ENCODE peak calls at places on chromosome 6, in four cellular contexts. S, U, R and Y are unnamed samples.

GRCh38 chr6:5175195-5175594 is 85.6 kb downstream of the LYRM4 start:
- DNase-seq in U (no peak), R (no peak), S (no peak), Y (no peak)

GRCh38 chr6:135577059-135577538 is 79.6 kb upstream of the AHI1 start:
- DNase-seq in S (no peak), U (no peak), R (no peak), Y (no peak)

GRCh38 chr6:26104457-26105108 is 17.4 kb downstream of the HFE start:
- DNase-seq in R (no peak), U (no peak), S (no peak), Y (no peak)

GRCh38 chr6:20034408-20034769 is 177.9 kb downstream of the MBOAT1 start:
- DNase-seq in S (no peak), R (no peak), U (no peak), Y (no peak)

GRCh38 chr6:100461273-100461919 is 3.3 kb downstream of the SIM1 start:
- DNase-seq in U (peak), R (peak), S (no peak), Y (no peak)

GRCh38 chr6:166942393-166943168 is 13.8 kb downstream of the RNASET2 start:
- DNase-seq in S (peak), R (no peak), U (no peak), Y (peak)

GRCh38 chr6:18101271-18101670 is 21.2 kb downstream of the NHLRC1 start:
- DNase-seq in U (peak), S (no peak), R (no peak), Y (no peak)

GRCh38 chr6:147341486-147341885 is 137.3 kb downstream of the STXBP5 start:
- DNase-seq in U (no peak), S (no peak), R (no peak), Y (no peak)

GRCh38 chr6:145749632-145750031 is 14.3 kb upstream of the EPM2A start:
- DNase-seq in U (peak), R (no peak), S (no peak), Y (no peak)

GRCh38 chr6:139164001-139164400 is 29.1 kb downstream of the HECA start:
- DNase-seq in U (no peak), S (no peak), R (no peak), Y (no peak)

GRCh38 chr6:130362128-130362527 is 3.7 kb upstream of the TMEM200A start:
- DNase-seq in S (no peak), R (no peak), U (no peak), Y (no peak)

GRCh38 chr6:159679091-159680077 is 13.7 kb downstream of the SOD2 start:
- DNase-seq in S (no peak), U (peak), R (no peak), Y (no peak)

GRCh38 chr6:15888798-15889772 is 226.3 kb upstream of the DTNBP1 start:
- DNase-seq in S (no peak), R (no peak), U (no peak), Y (no peak)

GRCh38 chr6:35573495-35574110 is 60.9 kb upstream of the TULP1 start:
- DNase-seq in R (no peak), S (no peak), U (no peak), Y (no peak)

GRCh38 chr6:36204068-36204753 is 7.7 kb downstream of the BRPF3 start:
- DNase-seq in U (no peak), S (peak), R (no peak), Y (no peak)

GRCh38 chr6:18280084-18280483 is 15.8 kb upstream of the DEK start:
- DNase-seq in R (peak), S (no peak), U (peak), Y (no peak)

GRCh38 chr6:55276745-55277627 is 50.3 kb upstream of the GFRAL start:
- DNase-seq in U (peak), S (no peak), R (peak), Y (no peak)

GRCh38 chr6:15389079-15389758 is 143.3 kb downstream of the JARID2 start:
- DNase-seq in S (no peak), U (peak), R (no peak), Y (no peak)

GRCh38 chr6:122947355-122947754 is 48.7 kb upstream of the CLVS2 start:
- DNase-seq in R (no peak), S (no peak), U (no peak), Y (no peak)

GRCh38 chr6:4179960-4180652 is 44.7 kb upstream of the ECI2 start:
- DNase-seq in R (no peak), U (no peak), S (no peak), Y (no peak)

GRCh38 chr6:6414946-6415345 is 94.5 kb upstream of the F13A1 start:
- DNase-seq in U (no peak), R (no peak), S (no peak), Y (no peak)

GRCh38 chr6:42692151-42692911 is 30.1 kb downstream of the PRPH2 start:
- DNase-seq in R (no peak), U (peak), S (no peak), Y (no peak)

GRCh38 chr6:150541587-150541986 is 58.1 kb upstream of the PLEKHG1 start:
- DNase-seq in U (no peak), S (no peak), R (no peak), Y (no peak)

GRCh38 chr6:102950967-102951366 is 1557.5 kb downstream of the GRIK2 start:
- DNase-seq in S (no peak), R (no peak), U (no peak), Y (no peak)

GRCh38 chr6:150380256-150380655 is 11.4 kb downstream of the IYD start:
- DNase-seq in U (peak), S (no peak), R (no peak), Y (no peak)

GRCh38 chr6:149419696-149420404 is 19.8 kb downstream of the SUMO4 start:
- DNase-seq in S (no peak), U (no peak), R (no peak), Y (no peak)